ENCODE peak calls at places on chromosomes 2 and 18, in six cellular contexts. T is pons; I is upper lobe of left lung; E is spleen; X is CD8-positive, alpha-beta memory T cell; U is left colon. O is an unnamed sample.

GRCh38 chr18:58716046-58716766 is 44.9 kb downstream of the MALT1 start:
- DNase-seq in T (peak; percentile 13), I (no peak), E (no peak), X (peak; percentile 17), U (no peak), O (no peak)

GRCh38 chr2:31812051-31812798 is 198.6 kb downstream of the MEMO1 start:
- DNase-seq in T (peak; percentile 76), I (no peak), E (no peak), X (no peak), U (no peak), O (no peak)

GRCh38 chr2:74146929-74147728 is 583 bp downstream of the BOLA3 start:
- DNase-seq in T (peak; percentile 19), I (no peak), E (no peak), X (no peak), U (no peak), O (no peak)

GRCh38 chr18:8937695-8938094 is 164.8 kb upstream of the NDUFV2 start:
- DNase-seq in T (no peak), I (no peak), E (no peak), X (no peak), U (no peak), O (no peak)

GRCh38 chr18:74064510-74064909 is 83.1 kb downstream of the FBXO15 start:
- DNase-seq in T (no peak), I (no peak), E (peak; percentile 78), X (no peak), U (no peak), O (no peak)

GRCh38 chr18:3397031-3397750 is 52.8 kb upstream of the TGIF1 start:
- DNase-seq in T (peak; percentile 99), I (no peak), E (no peak), X (no peak), U (no peak), O (peak; percentile 90)

GRCh38 chr2:237662671-237663093 is 35.3 kb downstream of the LRRFIP1 start:
- DNase-seq in T (peak; percentile 40), I (peak; percentile 96), E (peak; percentile 85), X (peak; percentile 17), U (peak; percentile 92), O (peak; percentile 32)

GRCh38 chr2:237122214-237122666 is 36.6 kb downstream of the COPS8 start:
- DNase-seq in T (peak; percentile 1), I (peak; percentile 62), E (no peak), X (no peak), U (peak; percentile 35), O (no peak)

GRCh38 chr2:127137741-127138140 is 30.8 kb upstream of the BIN1 start:
- DNase-seq in T (no peak), I (no peak), E (no peak), X (no peak), U (no peak), O (no peak)

GRCh38 chr18:26159353-26159752 is 25.7 kb downstream of the PSMA8 start:
- DNase-seq in T (peak; percentile 15), I (no peak), E (no peak), X (peak; percentile 6), U (no peak), O (no peak)

GRCh38 chr18:79371536-79372210 is 24.1 kb upstream of the NFATC1 start:
- DNase-seq in T (no peak), I (no peak), E (peak; percentile 36), X (no peak), U (no peak), O (no peak)

GRCh38 chr2:98465456-98466201 is 21.0 kb downstream of the INPP4A start:
- DNase-seq in T (no peak), I (peak; percentile 90), E (peak; percentile 92), X (peak; percentile 86), U (peak; percentile 85), O (no peak)

GRCh38 chr2:196170202-196170680 is 1.1 kb downstream of the STK17B start:
- DNase-seq in T (peak; percentile 46), I (peak; percentile 78), E (no peak), X (peak; percentile 70), U (peak; percentile 46), O (no peak)

GRCh38 chr18:11750171-11750570 is 61.1 kb downstream of the GNAL start:
- DNase-seq in T (no peak), I (no peak), E (no peak), X (no peak), U (no peak), O (no peak)

GRCh38 chr2:165114345-165114943 is 89.4 kb downstream of the SCN3A start:
- DNase-seq in T (no peak), I (no peak), E (no peak), X (no peak), U (no peak), O (no peak)

GRCh38 chr18:70454705-70455322 is 166.0 kb downstream of the SOCS6 start:
- DNase-seq in T (peak; percentile 89), I (no peak), E (no peak), X (no peak), U (no peak), O (peak; percentile 65)

GRCh38 chr2:220893411-220893810 is 678.7 kb downstream of the EPHA4 start:
- DNase-seq in T (no peak), I (no peak), E (no peak), X (no peak), U (no peak), O (no peak)

O was measured in midbrain.